ENCODE peak calls at places on chromosomes 5 and 9, in eight cellular contexts. G is esophagus muscularis mucosa, P is fibroblast of pulmonary artery, M is nephron progenitor cell, H is cardiac muscle cell, D is HFF-Myc, T is esophagus squamous epithelium, O is OCI-LY7. U is an unnamed sample.

GRCh38 chr9:133584559-133585476 is 24.4 kb downstream of the FAM163B start:
- DNase-seq in O (peak; percentile 86), P (peak; percentile 44), H (no peak), T (no peak), G (no peak), D (no peak), M (no peak), U (no peak)

GRCh38 chr5:147403659-147404640 is 105.9 kb downstream of the DPYSL3 start:
- DNase-seq in D (peak; percentile 86), T (no peak), O (no peak), P (peak; percentile 99), G (peak; percentile 93), M (no peak), H (peak; percentile 73), U (peak; percentile 51)

GRCh38 chr9:93417538-93417937 is 33.9 kb upstream of the FAM120A start:
- DNase-seq in M (no peak), H (no peak), G (no peak), O (no peak), P (no peak), T (no peak), D (no peak), U (no peak)

GRCh38 chr9:93897075-93897970 is 57.8 kb downstream of the BARX1 start:
- DNase-seq in D (no peak), T (no peak), M (no peak), P (no peak), G (no peak), O (no peak), H (no peak), U (peak; percentile 24)

GRCh38 chr9:36479086-36479485 is 79.0 kb upstream of the RNF38 start:
- DNase-seq in G (no peak), D (no peak), T (no peak), P (no peak), O (no peak), M (no peak), H (no peak), U (no peak)

GRCh38 chr5:86112249-86112648 is 505.5 kb upstream of the COX7C start:
- DNase-seq in G (no peak), D (no peak), P (no peak), O (no peak), H (no peak), T (no peak), M (no peak), U (no peak)

GRCh38 chr9:108445431-108446018 is 410.3 kb downstream of the ACTL7B start:
- DNase-seq in G (no peak), O (no peak), M (no peak), P (no peak), D (no peak), H (no peak), T (no peak), U (no peak)

GRCh38 chr5:15933481-15934207 is 245.9 kb downstream of the MARCHF11 start:
- DNase-seq in P (peak; percentile 15), G (peak; percentile 70), H (no peak), D (no peak), O (no peak), M (no peak), T (no peak), U (no peak)

GRCh38 chr9:131810351-131811170 is 70.7 kb upstream of the RAPGEF1 start:
- DNase-seq in P (no peak), G (no peak), M (no peak), H (no peak), T (no peak), D (no peak), O (peak; percentile 16), U (no peak)

GRCh38 chr5:138241688-138242547 is 28.8 kb upstream of the CDC23 start:
- DNase-seq in D (no peak), T (no peak), O (no peak), G (no peak), M (peak; percentile 60), P (peak; percentile 18), H (peak; percentile 35), U (peak; percentile 49)

GRCh38 chr5:145027266-145027665 is 807.9 kb downstream of the PRELID2 start:
- DNase-seq in T (no peak), O (no peak), H (peak; percentile 73), P (no peak), D (no peak), M (no peak), G (no peak), U (no peak)

GRCh38 chr9:130575514-130575913 is 3.9 kb upstream of the FUBP3 start:
- DNase-seq in T (no peak), P (no peak), H (peak; percentile 73), D (no peak), M (no peak), G (no peak), O (no peak), U (no peak)

DNA sequence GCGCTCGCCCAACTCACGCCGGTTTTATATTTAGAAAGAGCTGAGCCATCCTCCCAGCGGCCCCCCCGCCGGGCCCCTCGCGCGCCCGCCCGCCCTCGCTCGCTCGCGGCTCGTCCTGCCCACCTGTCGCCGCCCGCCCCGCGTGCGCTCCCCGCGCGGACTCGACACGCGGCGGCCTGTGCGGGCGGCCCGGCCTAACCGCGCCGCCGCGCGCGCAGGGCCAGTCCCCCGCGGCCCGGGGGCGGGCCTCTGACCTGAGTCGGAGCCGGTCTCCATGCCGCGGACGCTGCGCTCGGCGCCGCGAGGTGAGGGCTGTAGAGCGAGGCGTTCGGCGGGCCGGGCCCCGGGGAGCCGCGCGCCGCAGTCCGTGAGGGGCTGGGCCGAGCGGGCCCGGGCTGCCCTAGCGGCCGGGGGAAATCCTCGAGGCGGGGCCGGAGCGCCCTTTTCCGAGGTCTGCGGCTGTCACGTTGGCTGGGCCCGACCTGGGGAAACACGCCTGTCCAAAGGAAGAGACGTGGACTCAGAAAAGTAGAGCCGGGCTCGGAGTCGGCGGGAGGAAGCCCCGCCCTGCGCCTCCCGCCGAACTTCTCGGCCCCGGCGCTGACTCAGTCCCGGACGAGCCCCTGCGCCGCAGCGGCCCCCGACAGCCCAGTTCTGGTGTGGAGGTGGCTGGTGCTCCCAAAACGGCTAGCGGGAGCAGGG is at the start of gene ECPAS:
- DNase-seq in H (peak; percentile 83), P (peak; percentile 79), G (no peak), D (peak; percentile 26), T (peak; percentile 17), O (peak; percentile 79), M (peak; percentile 74), U (peak; percentile 92)
- TF ChIP-seq CTCF in H (no peak), P (no peak), G (no peak), D (no peak), T (no peak), O (no peak), M (no peak), U (no peak)

DNA sequence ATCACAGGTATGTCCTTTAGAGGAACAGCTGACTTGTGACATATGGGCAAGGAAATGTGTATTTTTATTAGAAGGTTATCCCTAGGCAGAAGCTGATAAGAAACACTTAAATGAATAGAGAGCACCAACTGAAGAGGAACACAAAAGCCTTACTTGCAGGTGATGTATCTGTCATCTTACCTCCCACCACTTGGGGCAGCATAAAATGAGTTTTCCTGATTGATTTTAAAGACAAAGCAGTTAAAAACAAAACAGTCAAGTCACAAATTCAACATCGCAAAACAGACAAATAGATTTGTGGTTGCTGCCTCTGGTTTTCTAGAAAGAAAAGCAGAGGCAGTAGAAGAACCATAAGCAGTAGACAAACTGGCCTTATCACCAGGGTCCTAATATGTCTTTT is 302.4 kb upstream of the ZNF462 start:
- DNase-seq in O (peak; percentile 6), D (no peak), G (no peak), H (no peak), P (no peak), T (no peak), M (no peak), U (no peak)
- TF ChIP-seq CTCF in O (peak; percentile 76), D (peak; percentile 25), G (no peak), H (no peak), P (no peak), T (no peak), M (peak; percentile 27), U (no peak)

DNA sequence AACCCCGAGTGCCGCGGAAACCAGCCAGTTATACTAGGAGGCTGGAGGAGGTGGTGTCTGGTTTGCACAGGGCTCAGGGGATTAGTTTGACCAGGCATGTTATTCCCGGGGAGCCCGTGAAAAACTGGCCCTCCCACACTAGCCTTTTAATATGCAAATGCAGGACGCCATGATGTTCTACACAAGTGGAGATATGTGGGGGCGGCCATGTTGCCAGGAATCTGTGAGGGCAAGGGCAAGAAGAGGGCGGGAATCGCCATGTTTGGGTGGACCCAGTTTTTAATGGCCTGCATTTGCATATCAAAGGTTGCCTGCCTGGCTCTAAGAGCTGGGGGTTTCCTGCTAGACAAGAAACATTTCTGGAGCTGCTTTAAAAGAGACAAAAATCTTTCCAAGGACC is 940.7 kb downstream of the CDH18 start:
- DNase-seq in T (no peak), O (no peak), D (no peak), G (no peak), M (no peak), P (no peak), H (no peak), U (no peak)
- TF ChIP-seq CTCF in T (no peak), O (no peak), D (no peak), G (no peak), M (no peak), P (no peak), H (no peak), U (no peak)

GRCh38 chr5:7886849-7887460 is 18.0 kb downstream of the MTRR start:
- DNase-seq in D (no peak), O (peak; percentile 41), P (peak; percentile 71), G (no peak), T (no peak), M (no peak), H (peak; percentile 38), U (peak; percentile 39)
- TF ChIP-seq CTCF in D (peak; percentile 35), O (peak; percentile 78), P (peak; percentile 53), G (peak; percentile 41), T (peak; percentile 46), M (peak; percentile 49), H (peak; percentile 44), U (no peak)

GRCh38 chr9:73162987-73163763 is 11.5 kb downstream of the ANXA1 start:
- DNase-seq in P (no peak), H (no peak), M (no peak), D (no peak), G (no peak), T (no peak), O (no peak), U (no peak)
- TF ChIP-seq CTCF in P (peak; percentile 3), H (no peak), M (no peak), D (no peak), G (no peak), T (no peak), O (no peak), U (no peak)

GRCh38 chr5:114305402-114306207 is 56.3 kb upstream of the KCNN2 start:
- DNase-seq in H (peak; percentile 55), M (no peak), O (peak; percentile 18), D (peak; percentile 72), P (peak; percentile 42), T (no peak), G (no peak), U (no peak)
- TF ChIP-seq CTCF in H (peak; percentile 51), M (peak; percentile 43), O (peak; percentile 70), D (peak; percentile 63), P (peak; percentile 46), T (no peak), G (peak; percentile 31), U (no peak)